ENCODE peak calls at places on chromosomes 11 and 22, in five cellular contexts. L is fibroblast of the aortic adventitia, C is right lobe of liver, K is Calu3, A is osteocyte. W is an unnamed sample.

GRCh38 chr11:63536669-63537292 is at the start of gene PLAAT4:
- DNase-seq in L (peak; percentile 79), C (peak; percentile 84), K (peak; percentile 29), A (no peak), W (peak; percentile 89)

GRCh38 chr11:36156486-36157150 is 132.6 kb downstream of the COMMD9 start:
- DNase-seq in L (peak; percentile 39), C (no peak), K (no peak), A (no peak), W (no peak)

GRCh38 chr11:26904114-26904513 is 89.8 kb upstream of the FIBIN start:
- DNase-seq in L (no peak), C (no peak), K (no peak), A (no peak), W (no peak)

GRCh38 chr11:11973361-11973800 is 35.0 kb downstream of the DKK3 start:
- DNase-seq in L (peak; percentile 87), C (peak; percentile 74), K (no peak), A (peak; percentile 83), W (peak; percentile 54)

GRCh38 chr11:126140932-126141291 is 70.5 kb downstream of the RPUSD4 start:
- DNase-seq in L (peak; percentile 82), C (peak; percentile 57), K (no peak), A (no peak), W (peak; percentile 89)

GRCh38 chr11:91795139-91795887 is 429.3 kb upstream of the FAT3 start:
- DNase-seq in L (no peak), C (no peak), K (no peak), A (no peak), W (no peak)

GRCh38 chr11:17538054-17538453 is 6.2 kb downstream of the USH1C start:
- DNase-seq in L (no peak), C (no peak), K (no peak), A (no peak), W (no peak)

GRCh38 chr11:126992065-126992803 is 8.3 kb downstream of the KIRREL3 start:
- DNase-seq in L (peak; percentile 90), C (no peak), K (no peak), A (no peak), W (peak; percentile 60)

GRCh38 chr22:27461470-27461869 is 340.1 kb downstream of the MN1 start:
- DNase-seq in L (peak; percentile 85), C (no peak), K (peak; percentile 57), A (no peak), W (peak; percentile 52)

GRCh38 chr11:18243783-18244362 is 4.6 kb downstream of the SAA2 start:
- DNase-seq in L (peak; percentile 82), C (no peak), K (peak; percentile 76), A (no peak), W (peak; percentile 81)

GRCh38 chr22:17831527-17832251 is 57.4 kb upstream of the BID start:
- DNase-seq in L (peak; percentile 56), C (no peak), K (no peak), A (no peak), W (peak; percentile 15)

GRCh38 chr11:33052241-33052640 is 12.9 kb downstream of the TCP11L1 start:
- DNase-seq in L (no peak), C (no peak), K (no peak), A (no peak), W (no peak)

GRCh38 chr22:25572708-25573161 is 8.3 kb downstream of the GRK3 start:
- DNase-seq in L (no peak), C (no peak), K (no peak), A (no peak), W (no peak)

GRCh38 chr11:61671527-61671926 is 8.7 kb upstream of the DAGLA start:
- DNase-seq in L (no peak), C (no peak), K (no peak), A (no peak), W (no peak)
- TF ChIP-seq CTCF in L (no peak), C (peak; percentile 33), K (peak; percentile 32), A (peak; percentile 36), W (peak; percentile 45)

DNA sequence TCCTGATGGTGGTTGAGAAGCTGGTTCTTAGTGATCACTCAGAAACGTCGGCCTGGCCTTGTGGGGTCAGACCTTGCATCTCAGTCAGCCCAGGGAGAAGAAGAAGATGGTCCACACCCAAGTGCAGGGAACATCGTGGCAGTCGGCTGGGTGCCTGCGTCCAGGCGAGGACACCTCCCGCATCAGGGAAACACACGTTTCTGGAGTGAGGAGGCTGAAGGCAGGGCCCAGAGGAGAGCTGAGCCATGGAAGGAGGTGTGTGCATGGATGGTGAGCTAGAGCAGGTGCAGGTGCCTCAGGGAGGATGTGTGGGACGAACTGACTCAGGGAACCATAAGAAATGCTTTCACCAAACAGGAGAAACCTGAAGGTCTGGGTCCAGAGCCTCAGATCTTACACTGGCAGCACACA is 758 bp downstream of the KRTAP5-2 start:
- DNase-seq in L (no peak), C (no peak), K (no peak), A (no peak), W (no peak)
- TF ChIP-seq CTCF in L (no peak), C (no peak), K (no peak), A (no peak), W (no peak)

GRCh38 chr11:71101606-71102005 is 150.8 kb downstream of the SHANK2 start:
- DNase-seq in L (no peak), C (no peak), K (no peak), A (no peak), W (no peak)

GRCh38 chr11:71103266-71103665 is 149.1 kb downstream of the SHANK2 start:
- DNase-seq in L (no peak), C (no peak), K (no peak), A (no peak), W (no peak)

GRCh38 chr11:71101046-71101445 is 151.3 kb downstream of the SHANK2 start:
- DNase-seq in L (no peak), C (no peak), K (no peak), A (no peak), W (no peak)

GRCh38 chr11:71098776-71099175 is 153.6 kb downstream of the SHANK2 start:
- DNase-seq in L (no peak), C (no peak), K (no peak), A (no peak), W (no peak)

DNA sequence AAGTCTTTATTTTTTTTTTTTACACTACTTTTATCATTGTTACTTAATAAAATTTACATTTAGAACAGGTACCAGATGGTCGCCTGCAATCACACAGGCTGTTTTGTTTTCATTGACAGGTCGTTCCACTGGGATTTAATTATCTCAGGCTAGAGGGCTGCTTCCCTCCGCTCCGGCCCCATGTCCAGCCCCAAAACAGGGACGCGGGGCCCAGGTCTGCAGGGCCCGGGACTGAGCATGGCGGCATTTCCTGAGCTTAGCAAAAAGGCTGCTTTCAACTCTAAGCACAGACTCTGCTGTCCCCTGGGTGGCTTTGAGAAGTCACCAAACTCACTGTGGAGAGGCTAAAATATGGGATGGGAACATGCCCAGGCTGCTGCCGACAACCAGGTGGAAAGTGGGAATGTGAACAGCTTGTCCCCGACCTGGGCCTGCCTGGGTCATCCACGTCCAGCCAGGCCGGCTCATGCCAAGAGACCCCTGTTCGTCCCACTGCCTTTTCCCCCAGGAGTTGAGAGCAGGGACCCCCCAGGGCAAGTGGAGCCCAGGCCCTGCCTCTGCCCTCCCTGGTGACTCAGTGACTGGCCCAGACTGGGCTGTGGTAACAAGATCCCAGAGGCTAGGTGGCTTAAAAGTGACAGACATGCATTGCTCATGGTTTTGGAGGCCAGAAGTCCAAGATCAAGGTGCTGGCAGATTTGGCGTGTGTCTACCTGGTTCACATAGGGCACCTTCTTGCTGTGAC is 150.0 kb downstream of the SHANK2 start:
- DNase-seq in L (no peak), C (no peak), K (no peak), A (no peak), W (no peak)
- TF ChIP-seq CTCF in L (no peak), C (no peak), K (no peak), A (no peak), W (no peak)

DNA sequence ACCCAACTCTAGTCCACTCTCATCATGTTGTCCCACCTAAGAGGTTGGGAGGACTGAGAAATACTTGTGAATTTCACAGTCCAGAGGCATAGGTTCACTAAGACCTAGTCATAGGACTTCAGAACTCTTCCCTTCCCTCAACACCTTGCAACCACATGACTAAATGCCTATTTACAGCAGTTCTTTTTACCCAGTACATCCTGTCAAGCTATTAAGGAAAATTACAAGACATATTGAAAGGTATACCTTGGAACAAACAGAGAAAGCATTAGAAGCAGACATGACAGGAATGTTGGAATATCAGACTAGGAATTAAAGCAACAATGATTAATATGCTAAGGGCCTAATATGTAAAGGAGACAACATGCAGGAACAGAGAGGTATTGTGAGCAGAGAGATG is 563.8 kb upstream of the LRRC4C start:
- DNase-seq in L (no peak), C (no peak), K (no peak), A (no peak), W (no peak)
- TF ChIP-seq CTCF in L (no peak), C (no peak), K (no peak), A (no peak), W (no peak)

DNA sequence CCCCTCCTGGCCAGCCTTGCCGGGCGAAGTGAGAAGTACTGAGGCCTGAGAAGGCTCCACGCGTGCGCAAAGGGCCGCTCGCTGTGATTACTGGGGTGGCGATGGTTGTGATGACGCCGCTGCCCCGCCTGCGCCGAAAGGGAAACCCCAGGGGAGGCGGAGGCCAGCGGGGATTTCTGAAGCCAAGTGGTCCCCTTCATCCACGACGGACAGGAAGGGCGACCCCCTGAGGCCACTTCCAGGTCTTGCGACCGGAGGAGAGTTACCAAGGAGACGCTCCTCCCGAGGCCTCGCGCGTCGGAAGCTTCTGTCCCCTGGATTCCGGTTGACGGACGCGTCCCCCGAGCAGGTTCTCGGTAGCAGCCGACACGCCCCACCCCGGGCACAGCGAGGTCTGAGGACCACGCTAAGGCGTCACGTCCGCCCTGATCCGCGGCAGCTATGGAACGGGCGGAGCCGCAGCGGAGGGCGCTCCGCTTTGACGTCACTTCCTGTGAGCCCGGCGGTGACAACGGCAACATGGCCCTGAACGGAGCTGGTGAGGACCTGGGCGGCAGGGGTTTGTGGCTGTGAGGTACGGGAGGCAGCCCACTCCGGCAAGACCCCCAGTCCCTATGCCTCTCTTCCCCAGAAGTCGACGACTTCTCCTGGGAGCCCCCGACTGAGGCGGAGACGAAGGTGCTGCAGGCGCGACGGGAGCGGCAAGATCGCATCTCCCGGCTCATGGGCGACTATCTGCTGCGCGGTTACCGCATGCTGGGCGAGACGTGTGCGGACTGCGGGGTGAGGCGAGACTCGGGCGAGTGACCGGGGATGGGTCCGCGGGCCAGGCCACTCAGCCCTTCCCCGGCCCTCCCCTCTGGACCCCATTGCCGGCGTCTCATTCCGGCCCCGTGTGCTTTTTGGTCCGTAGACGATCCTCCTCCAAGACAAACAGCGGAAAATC is at the start of gene ZNRD2:
- DNase-seq in L (peak; percentile 98), C (peak; percentile 98), K (peak; percentile 99), A (peak; percentile 99), W (peak; percentile 99)
- TF ChIP-seq CTCF in L (peak; percentile 34), C (peak; percentile 55), K (peak; percentile 67), A (peak; percentile 63), W (peak; percentile 32)

DNA sequence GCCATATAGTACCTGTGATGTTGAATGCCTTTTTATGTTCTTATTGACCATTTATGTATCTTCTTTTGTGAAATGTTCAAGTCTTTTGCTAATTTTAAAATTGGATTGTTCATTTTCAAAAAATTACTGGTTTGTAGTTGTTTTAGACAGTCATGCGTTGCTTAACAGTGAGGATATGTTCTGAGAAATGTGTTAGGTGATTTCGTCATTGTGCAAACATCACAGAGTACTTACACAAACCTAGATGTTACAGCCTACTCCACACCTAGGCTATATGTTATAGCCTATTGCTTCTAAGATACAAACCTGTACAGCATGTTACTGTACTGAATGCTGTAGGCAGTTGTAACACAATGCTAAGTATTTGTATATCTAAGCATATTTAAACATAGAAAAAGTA is 32.5 kb downstream of the PDE3B start:
- DNase-seq in L (no peak), C (no peak), K (no peak), A (no peak), W (no peak)
- TF ChIP-seq CTCF in L (no peak), C (no peak), K (no peak), A (no peak), W (no peak)

W was measured in fibroblast of villous mesenchyme.